ENCODE peak calls at places on chromosome 1, in six cellular contexts. P, Z, V, O, K and Y are unnamed samples.

GRCh38 chr1:178938959-178939317 is 68.1 kb upstream of the ANGPTL1 start:
- DNase-seq in K (no peak), O (no peak), Z (no peak), P (no peak), V (peak; percentile 57), Y (peak; percentile 64)

GRCh38 chr1:226542623-226543103 is 5.9 kb upstream of the STUM start:
- DNase-seq in K (no peak), V (peak; percentile 57), O (peak; percentile 65), P (no peak), Z (no peak), Y (no peak)

GRCh38 chr1:207362962-207363858 is 41.7 kb downstream of the CD55 start:
- DNase-seq in P (no peak), Z (no peak), V (no peak), O (no peak), K (no peak), Y (no peak)

GRCh38 chr1:231487019-231487418 is 41.5 kb upstream of the TSNAX start:
- DNase-seq in O (no peak), K (no peak), V (peak; percentile 10), P (no peak), Z (no peak), Y (no peak)

GRCh38 chr1:193115629-193116227 is 6.1 kb upstream of the CDC73 start:
- DNase-seq in O (no peak), P (peak; percentile 90), Z (peak; percentile 11), K (peak; percentile 93), V (no peak), Y (no peak)

GRCh38 chr1:200453544-200453905 is 43.7 kb upstream of the ZNF281 start:
- DNase-seq in Z (no peak), V (no peak), P (no peak), O (no peak), K (no peak), Y (no peak)

GRCh38 chr1:92792340-92792782 is 7.5 kb upstream of the EVI5 start:
- DNase-seq in V (no peak), K (no peak), P (no peak), Z (no peak), O (no peak), Y (no peak)

GRCh38 chr1:109980324-109981127 is 4.0 kb upstream of the AHCYL1 start:
- DNase-seq in P (peak; percentile 38), O (peak; percentile 73), V (peak; percentile 57), K (peak; percentile 26), Z (peak; percentile 30), Y (no peak)

GRCh38 chr1:87120779-87121178 is 206.3 kb downstream of the HS2ST1 start:
- DNase-seq in O (no peak), Z (no peak), P (no peak), V (no peak), K (no peak), Y (no peak)

GRCh38 chr1:93905734-93906133 is 3.5 kb downstream of the GCLM start:
- DNase-seq in Z (no peak), O (no peak), P (no peak), V (no peak), K (no peak), Y (no peak)

GRCh38 chr1:114756009-114756892 is 1.5 kb downstream of the CSDE1 start:
- DNase-seq in O (no peak), P (no peak), Z (no peak), V (no peak), K (no peak), Y (no peak)

DNA sequence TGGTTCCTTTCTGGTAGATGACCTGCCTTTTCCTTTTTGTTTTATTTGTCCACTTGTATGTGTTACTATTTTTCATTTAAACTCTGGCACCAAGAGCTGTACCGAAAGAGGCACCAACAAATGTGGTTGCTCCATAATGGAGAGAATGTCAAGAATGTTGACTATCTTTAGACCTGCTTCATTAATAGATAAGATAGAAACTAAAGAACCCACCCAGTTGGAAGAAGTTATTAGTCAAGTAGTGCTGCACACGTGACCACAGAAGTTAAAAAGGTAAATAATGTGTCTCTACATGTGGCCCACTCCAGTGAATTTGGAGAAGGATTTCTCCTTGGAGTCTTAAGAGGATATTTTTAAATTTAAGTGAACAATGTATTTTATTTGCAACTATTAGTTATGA is 9.3 kb downstream of the ATP1A1 start:
- DNase-seq in Z (no peak), K (no peak), V (no peak), O (no peak), P (no peak), Y (no peak)
- H3K27ac ChIP-seq in Z (no peak overlapping the region), K (no peak overlapping the region), V (no peak overlapping the region), O (no peak overlapping the region), P (no peak overlapping the region), Y (peak overlapping the region; percentile 25)

GRCh38 chr1:235648954-235649721 is 446 bp downstream of the GNG4 start:
- DNase-seq in K (no peak), V (peak; percentile 67), Z (peak; percentile 69), O (peak; percentile 56), P (no peak), Y (peak; percentile 82)
- TF ChIP-seq POLR2AphosphoS5 in K (no peak), V (no peak), Z (no peak), O (no peak), P (no peak), Y (peak; percentile 36)

DNA sequence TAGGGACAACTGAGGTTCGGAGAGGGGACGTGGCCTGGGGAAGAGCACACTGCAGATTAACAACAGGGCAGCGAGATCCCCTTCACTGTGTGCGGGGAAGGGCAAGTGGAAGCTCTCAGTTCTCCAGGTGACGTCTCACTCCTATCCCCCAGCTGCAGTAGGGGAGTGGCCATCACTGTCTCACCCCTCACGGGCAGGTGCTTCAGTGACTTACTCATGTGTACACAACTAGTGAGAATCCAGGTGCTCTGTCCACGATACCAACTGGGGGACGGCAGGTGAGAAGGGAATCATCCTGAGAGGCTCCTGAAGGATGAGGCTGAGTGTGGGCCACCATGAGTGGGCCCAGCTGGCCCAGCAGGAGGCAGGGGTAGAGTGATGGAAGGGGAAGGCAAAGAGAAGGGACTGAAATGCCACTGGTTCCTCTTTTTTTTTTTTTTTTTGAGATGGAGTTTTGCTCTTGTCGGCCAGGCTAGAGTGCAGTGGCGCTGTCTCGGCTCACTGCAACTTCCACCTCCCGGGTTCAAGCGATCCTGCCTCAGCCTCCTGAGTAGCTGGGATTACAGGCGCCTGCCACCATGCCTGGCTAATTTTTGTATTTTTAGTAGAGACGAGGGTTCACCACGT is 25.9 kb downstream of the RHBG start:
- DNase-seq in O (no peak), P (no peak), K (no peak), Z (no peak), V (no peak), Y (no peak)
- H3K27ac ChIP-seq in O (no peak overlapping the region), P (no peak overlapping the region), K (no peak overlapping the region), Z (no peak overlapping the region), V (no peak overlapping the region), Y (no peak overlapping the region)

DNA sequence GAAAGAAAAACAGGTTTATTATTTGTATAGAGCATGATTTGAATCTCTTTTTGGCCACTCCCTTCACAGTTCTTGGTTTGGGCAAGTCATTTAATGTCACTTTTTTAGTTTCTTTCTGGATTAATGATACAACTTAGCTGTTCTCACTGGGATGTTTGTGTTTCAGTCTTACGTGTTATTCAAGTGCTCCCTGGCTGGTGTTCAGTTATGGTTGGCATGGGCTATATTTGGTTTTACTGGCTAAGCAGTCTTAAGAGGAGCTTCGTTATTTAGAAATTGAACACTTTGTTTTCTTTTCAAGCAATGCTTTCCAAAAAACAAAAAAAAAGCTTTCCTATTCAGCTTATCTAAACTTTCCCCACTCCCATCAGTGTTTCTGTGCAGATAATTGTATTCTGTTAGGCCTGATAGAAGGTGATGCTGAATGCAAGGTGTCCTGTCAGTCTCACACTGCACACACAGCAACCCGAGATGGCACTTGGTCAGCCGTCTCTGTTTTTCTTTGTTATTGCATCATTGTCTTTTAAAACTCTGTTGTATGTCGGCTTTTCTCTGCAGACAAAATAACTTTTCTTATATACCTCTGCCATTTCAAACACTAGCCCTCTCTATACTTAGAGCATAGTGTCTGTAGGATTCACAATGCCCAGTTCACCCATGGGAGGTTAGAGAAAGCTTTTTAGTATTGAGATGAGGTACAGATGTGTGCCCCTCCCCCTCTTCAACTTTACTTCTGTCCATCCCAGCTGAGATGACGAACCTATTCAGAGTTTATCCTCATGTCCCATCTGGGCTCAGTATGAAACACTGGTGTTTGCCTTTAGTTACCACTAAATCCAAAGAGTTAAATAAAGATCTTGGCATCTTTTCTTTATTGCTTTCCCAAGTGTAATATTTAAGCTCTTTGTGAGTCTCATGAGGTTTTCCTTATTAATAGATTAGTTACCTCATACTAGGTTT is 80.2 kb downstream of the VPS13D start:
- DNase-seq in Z (no peak), K (no peak), O (no peak), P (no peak), V (peak; percentile 34), Y (no peak)
- TF ChIP-seq POLR2AphosphoS5 in Z (no peak), K (no peak), O (no peak), P (no peak), V (peak; percentile 43), Y (no peak)

GRCh38 chr1:210251680-210252490 is 19.3 kb downstream of the SERTAD4 start:
- DNase-seq in P (no peak), Z (no peak), V (peak; percentile 44), O (peak; percentile 43), K (no peak), Y (no peak)

GRCh38 chr1:210252621-210253041 is 20.0 kb downstream of the SERTAD4 start:
- DNase-seq in O (peak; percentile 74), Z (peak; percentile 38), P (no peak), V (peak; percentile 76), K (no peak), Y (no peak)

GRCh38 chr1:210250998-210251679 is 18.5 kb downstream of the SERTAD4 start:
- DNase-seq in Z (peak; percentile 93), K (peak; percentile 15), O (peak; percentile 63), V (peak; percentile 52), P (no peak), Y (no peak)

GRCh38 chr1:210248341-210248740 is 15.7 kb downstream of the SERTAD4 start:
- DNase-seq in Z (no peak), O (no peak), K (no peak), V (no peak), P (no peak), Y (no peak)

DNA sequence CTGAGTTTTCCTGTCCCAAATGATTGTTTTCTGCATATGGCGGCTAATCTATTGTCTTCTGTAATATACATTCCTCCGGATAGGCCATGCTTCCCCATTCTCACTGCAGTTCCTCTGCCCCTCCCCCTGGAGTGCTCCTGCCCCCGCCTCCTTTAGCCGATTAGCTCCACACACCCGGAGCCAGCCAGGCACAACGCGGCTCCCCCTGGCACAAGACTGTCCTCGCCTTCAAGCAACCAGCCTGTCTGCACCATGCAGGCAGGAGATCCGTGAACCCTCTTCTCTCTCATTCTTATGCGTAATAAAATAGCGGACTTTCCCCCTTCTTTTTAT is 18.0 kb downstream of the SERTAD4 start:
- DNase-seq in K (no peak), P (no peak), V (peak; percentile 33), Z (peak; percentile 82), O (peak; percentile 65), Y (no peak)
- H3K27ac ChIP-seq in K (no peak overlapping the region), P (no peak overlapping the region), V (peak overlapping the region; percentile 76), Z (peak overlapping the region; percentile 83), O (peak overlapping the region; percentile 79), Y (no peak overlapping the region)

GRCh38 chr1:101140041-101140718 is 96.6 kb upstream of the S1PR1 start:
- DNase-seq in Z (peak; percentile 29), V (no peak), O (no peak), K (no peak), P (no peak), Y (no peak)
- TF ChIP-seq POLR2AphosphoS5 in Z (no peak), V (no peak), O (no peak), K (no peak), P (no peak), Y (no peak)

GRCh38 chr1:188949701-188950100 is 1528.0 kb downstream of the BRINP3 start:
- DNase-seq in P (no peak), K (no peak), V (no peak), O (no peak), Z (no peak), Y (no peak)
- H3K27ac ChIP-seq in P (no peak overlapping the region), K (no peak overlapping the region), V (no peak overlapping the region), O (no peak overlapping the region), Z (no peak overlapping the region), Y (no peak overlapping the region)